ENCODE peak calls at places on chromosomes 4 and X, in five cellular contexts. E is left lung, B is iPS-NIHi11, U is GM04503, I is cardiac fibroblast. Y is an unnamed sample.

GRCh38 chr4:157115613-157116340 is 39.8 kb downstream of the GLRB start:
- DNase-seq in E (no peak), B (no peak), U (peak), I (peak), Y (no peak)

GRCh38 chr4:55781809-55782208 is 37.8 kb upstream of the EXOC1L start:
- DNase-seq in E (no peak), B (no peak), U (no peak), I (peak), Y (no peak)

GRCh38 chrX:100648601-100649417 is 4.8 kb downstream of the SRPX2 start:
- DNase-seq in E (no peak), B (no peak), U (no peak), I (peak), Y (no peak)

GRCh38 chrX:23435575-23435974 is 100.9 kb downstream of the PTCHD1 start:
- DNase-seq in E (no peak), B (no peak), U (no peak), I (no peak), Y (no peak)

GRCh38 chr4:37383579-37384229 is 139.2 kb downstream of the NWD2 start:
- DNase-seq in E (no peak), B (peak), U (no peak), I (peak), Y (no peak)

GRCh38 chrX:15055146-15055930 is 182.1 kb downstream of the MOSPD2 start:
- DNase-seq in E (no peak), B (no peak), U (peak), I (no peak), Y (no peak)

GRCh38 chr4:1023241-1023640 is 11.8 kb downstream of the FGFRL1 start:
- DNase-seq in E (no peak), B (no peak), U (no peak), I (no peak), Y (no peak)

GRCh38 chr4:46444318-46444717 is 54.4 kb upstream of the GABRA2 start:
- DNase-seq in E (no peak), B (no peak), U (no peak), I (peak), Y (no peak)

GRCh38 chr4:44927361-44928061 is 201.2 kb upstream of the GNPDA2 start:
- DNase-seq in E (no peak), B (peak), U (no peak), I (peak), Y (no peak)

GRCh38 chr4:128862608-128863313 is 53.3 kb downstream of the JADE1 start:
- DNase-seq in E (peak), B (no peak), U (no peak), I (no peak), Y (no peak)

GRCh38 chr4:146957252-146957651 is 11.6 kb upstream of the TTC29 start:
- DNase-seq in E (no peak), B (no peak), U (peak), I (no peak), Y (no peak)

Y was measured in vagina.